ENCODE peak calls at places on chromosomes 6 and 20, in ten cellular contexts. F, R, Q, C, P, K, S, B, U and J are unnamed samples.

GRCh38 chr6:10528170-10528981 is 7.2 kb downstream of the GCNT2 start:
- DNase-seq in F (peak), R (no peak), Q (no peak), C (peak), P (no peak), K (no peak), S (no peak), B (no peak), U (peak), J (no peak)

GRCh38 chr20:58716476-58717277 is 24.1 kb downstream of the NPEPL1 start:
- DNase-seq in F (no peak), R (no peak), Q (peak), C (no peak), P (peak), K (no peak), S (peak), B (no peak), U (no peak), J (no peak)

GRCh38 chr6:25253371-25253770 is 25.8 kb upstream of the CARMIL1 start:
- DNase-seq in F (no peak), R (no peak), Q (no peak), C (no peak), P (no peak), K (no peak), S (no peak), B (no peak), U (no peak), J (no peak)

GRCh38 chr6:20840675-20841074 is 306.4 kb downstream of the CDKAL1 start:
- DNase-seq in F (peak), R (no peak), Q (no peak), C (peak), P (no peak), K (no peak), S (no peak), B (peak), U (no peak), J (peak)

GRCh38 chr6:75745404-75745803 is 3.6 kb upstream of the MYO6 start:
- DNase-seq in F (no peak), R (no peak), Q (no peak), C (no peak), P (no peak), K (no peak), S (no peak), B (no peak), U (no peak), J (no peak)

GRCh38 chr6:133187657-133188453 is 53.3 kb upstream of the EYA4 start:
- DNase-seq in F (peak), R (no peak), Q (no peak), C (no peak), P (no peak), K (no peak), S (no peak), B (no peak), U (no peak), J (peak)

GRCh38 chr6:168133186-168133585 is 54.2 kb upstream of the FRMD1 start:
- DNase-seq in F (peak), R (no peak), Q (peak), C (peak), P (peak), K (no peak), S (peak), B (no peak), U (no peak), J (no peak)

GRCh38 chr6:148027201-148027600 is 315.4 kb upstream of the SASH1 start:
- DNase-seq in F (no peak), R (no peak), Q (no peak), C (no peak), P (peak), K (no peak), S (no peak), B (no peak), U (no peak), J (no peak)

GRCh38 chr6:113596907-113597583 is 260.1 kb upstream of the MARCKS start:
- DNase-seq in F (peak), R (no peak), Q (no peak), C (peak), P (no peak), K (peak), S (no peak), B (peak), U (peak), J (peak)

GRCh38 chr6:153790048-153790447 is 249.0 kb upstream of the OPRM1 start:
- DNase-seq in F (peak), R (peak), Q (peak), C (peak), P (peak), K (no peak), S (no peak), B (peak), U (peak), J (no peak)

GRCh38 chr20:45354423-45355208 is 6.4 kb upstream of the SDC4 start:
- DNase-seq in F (peak), R (no peak), Q (peak), C (peak), P (no peak), K (no peak), S (no peak), B (no peak), U (no peak), J (no peak)

GRCh38 chr6:119349341-119350201 is at the start of gene MAN1A1:
- DNase-seq in F (peak), R (peak), Q (peak), C (peak), P (peak), K (peak), S (peak), B (peak), U (peak), J (no peak)

GRCh38 chr20:30167540-30167939 is 1089.9 kb upstream of the DEFB115 start:
- DNase-seq in F (no peak), R (no peak), Q (no peak), C (no peak), P (no peak), K (no peak), S (no peak), B (no peak), U (no peak), J (no peak)

GRCh38 chr6:98467091-98467490 is 367.3 kb upstream of the POU3F2 start:
- DNase-seq in F (no peak), R (no peak), Q (no peak), C (no peak), P (no peak), K (no peak), S (no peak), B (no peak), U (no peak), J (no peak)

GRCh38 chr6:70134542-70134941 is 168.3 kb downstream of the COL9A1 start:
- DNase-seq in F (no peak), R (no peak), Q (no peak), C (no peak), P (no peak), K (no peak), S (no peak), B (no peak), U (no peak), J (no peak)

GRCh38 chr6:70129341-70129740 is 173.5 kb downstream of the COL9A1 start:
- DNase-seq in F (no peak), R (no peak), Q (no peak), C (no peak), P (no peak), K (no peak), S (no peak), B (no peak), U (no peak), J (no peak)

GRCh38 chr6:70133246-70133645 is 169.6 kb downstream of the COL9A1 start:
- DNase-seq in F (no peak), R (no peak), Q (no peak), C (no peak), P (no peak), K (no peak), S (no peak), B (no peak), U (no peak), J (no peak)

GRCh38 chr6:70131528-70131927 is 171.4 kb downstream of the COL9A1 start:
- DNase-seq in F (no peak), R (no peak), Q (no peak), C (no peak), P (no peak), K (no peak), S (no peak), B (peak), U (no peak), J (no peak)

GRCh38 chr6:70130865-70131264 is 172.0 kb downstream of the COL9A1 start:
- DNase-seq in F (no peak), R (no peak), Q (no peak), C (no peak), P (no peak), K (no peak), S (no peak), B (no peak), U (no peak), J (no peak)
- H3K4me3 ChIP-seq in F (no peak), R (no peak), Q (no peak), C (no peak), P (no peak), K (no peak), S (no peak), B (no peak), U (no peak), J (no peak)

DNA sequence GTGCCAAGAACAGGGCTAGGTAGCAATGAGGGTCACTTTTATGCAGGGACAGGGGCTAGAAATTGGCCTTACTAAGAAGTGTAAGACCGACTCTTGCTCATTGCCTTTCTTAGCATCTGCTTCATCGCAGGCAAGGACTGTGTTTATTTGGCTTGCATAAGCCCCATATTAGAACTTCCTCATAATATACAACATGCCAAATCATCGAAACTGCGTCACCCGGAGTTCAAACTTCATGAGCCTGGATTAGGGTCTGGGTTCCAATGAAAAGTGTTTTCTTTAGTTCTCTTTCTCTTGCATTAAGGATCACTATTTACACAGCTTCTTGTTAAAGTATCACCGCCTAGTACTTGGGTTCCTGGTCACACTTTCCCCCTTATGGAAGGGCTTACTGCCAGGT is 957 bp upstream of the SMAP1 start:
- DNase-seq in F (no peak), R (no peak), Q (peak), C (no peak), P (no peak), K (no peak), S (no peak), B (no peak), U (peak), J (no peak)
- H3K4me3 ChIP-seq in F (no peak), R (peak), Q (no peak), C (no peak), P (no peak), K (no peak), S (peak), B (no peak), U (no peak), J (no peak)

DNA sequence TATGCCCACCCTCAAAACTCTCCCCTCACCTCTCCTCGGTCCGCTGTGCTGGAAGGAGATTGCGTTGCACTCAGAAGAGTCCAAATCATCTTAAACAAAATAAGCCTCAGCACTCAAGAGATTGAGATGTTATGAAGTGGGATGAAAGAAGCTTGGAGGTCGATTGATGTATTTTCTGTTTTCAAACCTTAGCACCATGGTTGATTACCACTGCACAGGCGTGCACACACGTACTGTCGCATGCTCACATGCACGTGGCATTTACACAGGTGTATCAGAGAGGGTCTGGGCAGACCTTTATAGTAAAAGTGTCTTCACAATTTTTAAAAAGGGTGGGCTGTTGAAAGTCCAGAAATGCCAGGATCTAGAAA is 612 bp upstream of the AGPAT4 start:
- DNase-seq in F (no peak), R (no peak), Q (no peak), C (no peak), P (no peak), K (no peak), S (no peak), B (no peak), U (no peak), J (no peak)
- H3K4me3 ChIP-seq in F (peak), R (peak), Q (no peak), C (peak), P (peak), K (peak), S (peak), B (peak), U (peak), J (peak)

DNA sequence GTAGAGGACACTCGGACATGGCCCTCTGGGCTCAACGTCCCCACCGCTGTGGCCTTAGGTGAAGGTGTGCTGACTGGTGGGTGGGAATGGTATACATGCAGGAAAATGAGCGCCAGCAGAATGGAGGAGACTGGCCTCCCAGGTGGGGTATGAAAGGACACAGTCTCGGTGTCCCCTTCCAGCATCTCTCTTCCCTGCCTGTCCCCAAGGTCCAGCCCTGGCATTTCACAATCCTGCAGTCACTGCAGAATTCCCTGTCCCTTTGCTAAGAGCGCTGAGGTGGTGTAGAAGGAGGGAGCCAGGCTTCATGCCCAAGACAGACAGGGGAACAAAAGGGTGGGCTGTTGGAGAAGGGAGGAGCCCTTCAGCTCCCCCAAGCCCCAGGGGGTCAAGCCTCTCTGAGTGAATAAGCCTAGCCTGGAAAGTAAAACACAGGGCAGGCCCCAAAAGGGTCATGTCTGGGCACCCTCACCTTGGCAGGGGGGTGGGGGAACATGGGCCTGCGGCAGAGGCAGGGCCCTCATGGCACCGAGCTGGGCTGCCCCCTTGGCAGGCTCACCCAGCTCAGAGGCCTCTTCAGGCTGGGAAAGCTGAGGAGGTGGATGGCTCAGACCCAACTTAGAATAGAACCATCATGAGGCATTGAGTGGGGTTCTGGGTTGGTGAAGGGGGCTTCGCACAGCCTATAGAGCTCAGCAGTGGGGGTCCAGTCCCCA is 23.9 kb downstream of the TFEB start:
- DNase-seq in F (no peak), R (no peak), Q (no peak), C (no peak), P (no peak), K (no peak), S (no peak), B (no peak), U (no peak), J (no peak)
- H3K4me3 ChIP-seq in F (no peak), R (no peak), Q (no peak), C (no peak), P (no peak), K (no peak), S (no peak), B (no peak), U (no peak), J (no peak)

GRCh38 chr20:25389858-25390537 is 637 bp downstream of the ABHD12 start:
- DNase-seq in F (no peak), R (no peak), Q (peak), C (no peak), P (peak), K (peak), S (peak), B (no peak), U (peak), J (no peak)

GRCh38 chr20:25394276-25394675 is 3.6 kb upstream of the ABHD12 start:
- DNase-seq in F (no peak), R (no peak), Q (no peak), C (no peak), P (no peak), K (no peak), S (no peak), B (no peak), U (no peak), J (no peak)

GRCh38 chr20:25394996-25395395 is 4.4 kb upstream of the ABHD12 start:
- DNase-seq in F (no peak), R (no peak), Q (no peak), C (no peak), P (no peak), K (no peak), S (no peak), B (no peak), U (no peak), J (no peak)

GRCh38 chr20:25389381-25389857 is 1.2 kb downstream of the ABHD12 start:
- DNase-seq in F (peak), R (no peak), Q (no peak), C (peak), P (no peak), K (peak), S (no peak), B (no peak), U (peak), J (no peak)

DNA sequence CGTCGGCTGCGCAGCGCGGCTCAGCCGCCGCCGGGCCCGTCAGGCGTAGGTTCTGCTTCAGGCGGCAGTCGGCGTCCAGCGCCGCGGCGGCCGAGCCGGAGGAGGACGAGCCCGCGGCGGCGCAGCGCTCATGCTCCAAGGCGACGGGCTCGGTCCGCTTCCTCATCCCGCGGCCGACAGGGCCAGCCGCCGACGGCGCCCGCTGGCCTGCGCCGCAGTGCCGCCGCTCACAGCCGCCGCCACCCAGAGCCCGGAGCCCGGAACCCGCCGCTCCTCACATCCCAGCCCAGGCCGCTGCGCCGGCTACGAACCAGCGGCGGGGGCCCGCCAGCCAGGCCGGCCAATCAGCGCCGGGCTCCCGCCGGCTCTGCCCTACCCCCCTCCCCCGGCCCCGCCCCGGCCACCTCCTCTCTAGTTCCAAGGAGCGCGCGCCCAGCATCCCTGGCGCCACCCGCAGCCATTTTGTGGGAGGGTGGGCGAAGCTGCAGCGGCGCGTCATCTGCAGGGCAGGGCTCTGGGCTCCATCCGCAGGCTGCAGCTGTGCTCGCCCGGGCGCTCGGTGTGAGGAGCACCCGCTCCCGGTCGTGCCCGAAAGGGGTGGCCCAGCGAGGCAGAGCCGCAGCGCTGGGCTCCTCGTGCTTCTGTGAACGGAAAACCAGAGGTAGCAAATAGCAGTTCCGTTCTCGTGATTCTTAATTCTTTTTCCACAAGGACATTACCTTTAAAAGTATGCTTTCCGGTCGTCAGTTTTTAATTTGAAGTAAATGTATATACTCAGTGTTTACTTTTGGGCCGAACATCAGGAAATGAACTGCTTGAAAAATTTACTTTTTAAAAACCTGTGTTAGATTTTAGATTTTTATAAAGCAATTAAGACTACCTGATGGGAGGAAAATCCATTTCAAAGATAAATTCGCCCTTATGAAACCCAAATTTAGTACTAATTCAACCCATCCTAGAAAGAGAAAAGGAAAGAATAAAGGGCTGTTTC is at the start of gene ABHD12:
- DNase-seq in F (peak), R (peak), Q (peak), C (peak), P (peak), K (peak), S (peak), B (peak), U (peak), J (peak)
- H3K4me3 ChIP-seq in F (peak), R (peak), Q (peak), C (peak), P (peak), K (peak), S (peak), B (peak), U (peak), J (peak)

DNA sequence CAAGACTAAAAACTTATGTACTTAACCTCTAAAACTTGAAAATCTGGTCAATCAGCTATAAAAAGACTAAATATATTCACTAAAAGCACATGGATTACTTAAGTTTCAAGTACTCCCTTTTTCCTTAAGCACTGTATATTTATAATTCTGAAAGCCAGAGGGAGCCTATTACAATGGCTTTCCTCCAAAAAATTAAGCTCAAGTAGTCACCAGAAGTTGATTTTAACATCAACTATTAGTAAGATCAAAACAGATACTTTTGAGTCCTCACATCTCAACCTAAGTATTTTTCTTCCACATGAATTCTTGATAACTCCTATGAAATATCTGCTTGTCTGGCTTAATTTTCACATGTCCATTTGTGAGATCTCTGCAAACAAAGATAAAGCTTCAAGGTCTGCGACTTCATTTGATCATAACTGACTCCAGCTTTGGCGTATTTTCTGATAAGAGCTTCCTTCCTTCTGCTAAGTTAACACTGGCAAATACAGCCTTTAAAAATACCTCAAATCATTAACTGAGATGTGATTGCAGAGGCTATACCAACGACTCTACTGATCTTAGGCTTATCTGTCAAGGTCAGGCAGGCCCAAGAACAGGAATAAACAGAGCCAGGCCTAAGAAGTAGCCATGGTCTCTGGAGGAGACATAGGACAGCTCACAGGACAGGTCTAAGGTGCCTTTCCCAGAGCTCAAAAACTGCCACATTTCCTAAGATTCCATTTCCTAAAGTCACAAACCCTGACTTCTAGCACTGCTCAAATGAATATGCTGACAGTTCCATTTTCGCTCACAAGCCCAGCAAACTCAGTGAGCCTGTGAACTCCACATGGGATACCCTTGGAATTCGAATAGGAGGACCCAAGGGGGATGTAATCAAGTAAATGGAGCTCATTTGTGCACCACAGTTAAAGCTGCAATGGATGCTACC is 10.0 kb downstream of the SNX5 start:
- DNase-seq in F (no peak), R (no peak), Q (no peak), C (no peak), P (no peak), K (no peak), S (no peak), B (no peak), U (no peak), J (no peak)
- H3K4me3 ChIP-seq in F (no peak), R (no peak), Q (no peak), C (no peak), P (no peak), K (no peak), S (no peak), B (no peak), U (no peak), J (no peak)

GRCh38 chr20:22402990-22403859 is 181.1 kb downstream of the FOXA2 start:
- DNase-seq in F (peak), R (no peak), Q (no peak), C (no peak), P (peak), K (peak), S (no peak), B (no peak), U (no peak), J (no peak)

GRCh38 chr20:22404609-22405170 is 179.7 kb downstream of the FOXA2 start:
- DNase-seq in F (peak), R (no peak), Q (no peak), C (no peak), P (no peak), K (no peak), S (no peak), B (no peak), U (no peak), J (no peak)

GRCh38 chr20:22402550-22402949 is 181.8 kb downstream of the FOXA2 start:
- DNase-seq in F (no peak), R (no peak), Q (no peak), C (no peak), P (no peak), K (no peak), S (no peak), B (no peak), U (no peak), J (no peak)

GRCh38 chr20:22407237-22408193 is 176.9 kb downstream of the FOXA2 start:
- DNase-seq in F (no peak), R (no peak), Q (no peak), C (no peak), P (no peak), K (no peak), S (no peak), B (no peak), U (no peak), J (no peak)

GRCh38 chr20:22403860-22404608 is 180.3 kb downstream of the FOXA2 start:
- DNase-seq in F (peak), R (no peak), Q (no peak), C (no peak), P (no peak), K (peak), S (no peak), B (no peak), U (peak), J (no peak)
- H3K4me3 ChIP-seq in F (no peak), R (no peak), Q (no peak), C (no peak), P (no peak), K (no peak), S (no peak), B (peak), U (no peak), J (no peak)